ENCODE peak calls at places on chromosomes 2 and 18, in four cellular contexts. One of them, this sample, is unnamed.

GRCh38 chr18:2002604-2003003 is 568.7 kb downstream of the METTL4 start:
- DNase-seq in hippocampal formation: no peak
- DNase-seq in HCT116: no peak
- DNase-seq in body of pancreas: no peak
- DNase-seq in this sample: no peak

GRCh38 chr2:71005271-71006202 is 10.9 kb upstream of the TEX261 start:
- DNase-seq in HCT116: no peak
- DNase-seq in body of pancreas: no peak
- DNase-seq in hippocampal formation: no peak
- DNase-seq in this sample: no peak

GRCh38 chr2:215808996-215809395 is 204.4 kb downstream of the MREG start:
- DNase-seq in HCT116: no peak
- DNase-seq in hippocampal formation: no peak
- DNase-seq in body of pancreas: no peak
- DNase-seq in this sample: no peak

GRCh38 chr2:120253021-120253882 is 600 bp downstream of the RALB start:
- DNase-seq in hippocampal formation: peak; percentile 75
- DNase-seq in HCT116: no peak
- DNase-seq in body of pancreas: peak; percentile 72
- DNase-seq in this sample: peak; percentile 75

GRCh38 chr2:180979086-180979934 is 1.1 kb upstream of the UBE2E3 start:
- DNase-seq in hippocampal formation: no peak
- DNase-seq in body of pancreas: peak; percentile 14
- DNase-seq in HCT116: no peak
- DNase-seq in this sample: no peak

GRCh38 chr18:68428026-68428425 is 286.9 kb downstream of the TMX3 start:
- DNase-seq in HCT116: no peak
- DNase-seq in hippocampal formation: no peak
- DNase-seq in body of pancreas: no peak
- DNase-seq in this sample: peak; percentile 52

GRCh38 chr2:140465301-140465700 is 1665.5 kb downstream of the LRP1B start:
- DNase-seq in HCT116: no peak
- DNase-seq in hippocampal formation: no peak
- DNase-seq in body of pancreas: no peak
- DNase-seq in this sample: peak; percentile 42

GRCh38 chr2:9538000-9538507 is 17.6 kb downstream of the ADAM17 start:
- DNase-seq in body of pancreas: no peak
- DNase-seq in hippocampal formation: no peak
- DNase-seq in HCT116: no peak
- DNase-seq in this sample: no peak

GRCh38 chr2:234673961-234674759 is 177.3 kb upstream of the ARL4C start:
- DNase-seq in body of pancreas: no peak
- DNase-seq in hippocampal formation: no peak
- DNase-seq in HCT116: no peak
- DNase-seq in this sample: no peak

GRCh38 chr2:134401081-134401497 is 147.2 kb downstream of the MGAT5 start:
- DNase-seq in hippocampal formation: no peak
- DNase-seq in body of pancreas: peak; percentile 31
- DNase-seq in HCT116: no peak
- DNase-seq in this sample: no peak

GRCh38 chr18:78875268-78875997 is 104.2 kb upstream of the SALL3 start:
- DNase-seq in HCT116: peak; percentile 19
- DNase-seq in body of pancreas: peak; percentile 37
- DNase-seq in hippocampal formation: peak; percentile 6
- DNase-seq in this sample: peak; percentile 23

GRCh38 chr18:55906533-55906932 is 318.5 kb upstream of the TCF4 start:
- DNase-seq in hippocampal formation: no peak
- DNase-seq in body of pancreas: no peak
- DNase-seq in HCT116: no peak
- DNase-seq in this sample: no peak

GRCh38 chr2:54081574-54081973 is 33.8 kb upstream of the ACYP2 start:
- DNase-seq in hippocampal formation: no peak
- DNase-seq in HCT116: no peak
- DNase-seq in body of pancreas: no peak
- DNase-seq in this sample: no peak

GRCh38 chr2:233919319-233919718 is 2.1 kb downstream of the TRPM8 start:
- DNase-seq in HCT116: no peak
- DNase-seq in hippocampal formation: no peak
- DNase-seq in body of pancreas: no peak
- DNase-seq in this sample: no peak

GRCh38 chr18:48896875-48897511 is 53.8 kb downstream of the SMAD7 start:
- DNase-seq in HCT116: no peak
- DNase-seq in hippocampal formation: peak; percentile 65
- DNase-seq in body of pancreas: no peak
- DNase-seq in this sample: peak; percentile 49

GRCh38 chr2:216535454-216535995 is 36.9 kb downstream of the RPL37A start:
- DNase-seq in HCT116: no peak
- DNase-seq in body of pancreas: peak; percentile 35
- DNase-seq in hippocampal formation: no peak
- DNase-seq in this sample: no peak

GRCh38 chr18:22844643-22845042 is 88.5 kb upstream of the RBBP8 start:
- DNase-seq in HCT116: no peak
- DNase-seq in body of pancreas: no peak
- DNase-seq in hippocampal formation: no peak
- DNase-seq in this sample: no peak

GRCh38 chr18:22691988-22692710 is 241.0 kb upstream of the RBBP8 start:
- DNase-seq in HCT116: no peak
- DNase-seq in hippocampal formation: no peak
- DNase-seq in body of pancreas: no peak
- DNase-seq in this sample: no peak

GRCh38 chr18:50797147-50797546 is 22.7 kb downstream of the MRO start:
- DNase-seq in body of pancreas: peak; percentile 74
- DNase-seq in hippocampal formation: no peak
- DNase-seq in HCT116: no peak
- DNase-seq in this sample: no peak

GRCh38 chr2:215002500-215002899 is 135.9 kb downstream of the ABCA12 start:
- DNase-seq in body of pancreas: peak; percentile 31
- DNase-seq in hippocampal formation: peak; percentile 4
- DNase-seq in HCT116: peak; percentile 31
- DNase-seq in this sample: peak; percentile 51

GRCh38 chr2:10245021-10245420 is 57.7 kb upstream of the HPCAL1 start:
- DNase-seq in HCT116: no peak
- DNase-seq in body of pancreas: no peak
- DNase-seq in hippocampal formation: no peak
- DNase-seq in this sample: no peak